ENCODE peak calls at places on chromosomes 7 and 10, in seven cellular contexts. One of them, this sample, is unnamed.

GRCh38 chr10:77084431-77085144 is 553.0 kb downstream of the KCNMA1 start:
- DNase-seq in IMR-90: no peak
- DNase-seq in H9: no peak
- DNase-seq in trophoblast cell: no peak
- DNase-seq in mesenchymal stem cell: no peak
- DNase-seq in mesendoderm: no peak
- DNase-seq in neuronal stem cell: no peak
- DNase-seq in this sample: no peak

GRCh38 chr10:22537810-22538209 is 176.6 kb downstream of the PIP4K2A start:
- DNase-seq in mesendoderm: no peak
- DNase-seq in trophoblast cell: no peak
- DNase-seq in neuronal stem cell: no peak
- DNase-seq in IMR-90: no peak
- DNase-seq in H9: no peak
- DNase-seq in mesenchymal stem cell: no peak
- DNase-seq in this sample: no peak

GRCh38 chr10:110783509-110784103 is 88.1 kb upstream of the PDCD4 start:
- DNase-seq in mesenchymal stem cell: no peak
- DNase-seq in H9: no peak
- DNase-seq in mesendoderm: no peak
- DNase-seq in trophoblast cell: no peak
- DNase-seq in IMR-90: peak
- DNase-seq in neuronal stem cell: no peak
- DNase-seq in this sample: no peak

GRCh38 chr7:99699946-99700345 is 20.1 kb upstream of the CYP3A5 start:
- DNase-seq in trophoblast cell: no peak
- DNase-seq in mesenchymal stem cell: no peak
- DNase-seq in H9: no peak
- DNase-seq in IMR-90: no peak
- DNase-seq in neuronal stem cell: no peak
- DNase-seq in mesendoderm: no peak
- DNase-seq in this sample: no peak

GRCh38 chr7:2044883-2045471 is 187.8 kb downstream of the MAD1L1 start:
- DNase-seq in neuronal stem cell: no peak
- DNase-seq in mesendoderm: no peak
- DNase-seq in trophoblast cell: no peak
- DNase-seq in mesenchymal stem cell: no peak
- DNase-seq in H9: no peak
- DNase-seq in IMR-90: no peak
- DNase-seq in this sample: no peak

GRCh38 chr7:80047856-80048459 is 86.7 kb upstream of the GNAI1 start:
- DNase-seq in mesenchymal stem cell: peak
- DNase-seq in neuronal stem cell: no peak
- DNase-seq in mesendoderm: no peak
- DNase-seq in IMR-90: peak
- DNase-seq in H9: no peak
- DNase-seq in trophoblast cell: no peak
- DNase-seq in this sample: no peak

GRCh38 chr10:6498771-6499170 is 81.3 kb downstream of the PRKCQ start:
- DNase-seq in IMR-90: no peak
- DNase-seq in mesendoderm: no peak
- DNase-seq in mesenchymal stem cell: no peak
- DNase-seq in neuronal stem cell: no peak
- DNase-seq in trophoblast cell: no peak
- DNase-seq in H9: no peak
- DNase-seq in this sample: peak

GRCh38 chr10:4512557-4513286 is 313.3 kb upstream of the AKR1E2 start:
- DNase-seq in trophoblast cell: peak
- DNase-seq in mesendoderm: peak
- DNase-seq in mesenchymal stem cell: peak
- DNase-seq in IMR-90: peak
- DNase-seq in neuronal stem cell: no peak
- DNase-seq in H9: peak
- DNase-seq in this sample: no peak

GRCh38 chr7:20738517-20739481 is 47.9 kb downstream of the SP8 start:
- DNase-seq in IMR-90: no peak
- DNase-seq in mesendoderm: no peak
- DNase-seq in neuronal stem cell: no peak
- DNase-seq in H9: no peak
- DNase-seq in trophoblast cell: no peak
- DNase-seq in mesenchymal stem cell: no peak
- DNase-seq in this sample: no peak

GRCh38 chr7:155710530-155710929 is 66.1 kb downstream of the RBM33 start:
- DNase-seq in H9: no peak
- DNase-seq in IMR-90: no peak
- DNase-seq in mesendoderm: no peak
- DNase-seq in trophoblast cell: no peak
- DNase-seq in mesenchymal stem cell: no peak
- DNase-seq in neuronal stem cell: no peak
- DNase-seq in this sample: no peak

GRCh38 chr10:18681971-18682403 is 22.8 kb downstream of the ARL5B start:
- DNase-seq in trophoblast cell: no peak
- DNase-seq in neuronal stem cell: no peak
- DNase-seq in mesenchymal stem cell: peak
- DNase-seq in IMR-90: peak
- DNase-seq in mesendoderm: no peak
- DNase-seq in H9: no peak
- DNase-seq in this sample: no peak

GRCh38 chr7:15709978-15710377 is 23.5 kb upstream of the MEOX2 start:
- DNase-seq in trophoblast cell: no peak
- DNase-seq in neuronal stem cell: no peak
- DNase-seq in mesendoderm: no peak
- DNase-seq in H9: no peak
- DNase-seq in mesenchymal stem cell: no peak
- DNase-seq in IMR-90: no peak
- DNase-seq in this sample: no peak

GRCh38 chr7:158705234-158705890 is 758 bp upstream of the NCAPG2 start:
- DNase-seq in IMR-90: no peak
- DNase-seq in H9: no peak
- DNase-seq in mesendoderm: peak
- DNase-seq in neuronal stem cell: no peak
- DNase-seq in trophoblast cell: no peak
- DNase-seq in mesenchymal stem cell: peak
- DNase-seq in this sample: peak
- H3K27ac ChIP-seq in IMR-90: peak
- H3K27ac ChIP-seq in H9: no peak
- H3K27ac ChIP-seq in mesendoderm: no peak
- H3K27ac ChIP-seq in neuronal stem cell: no peak
- H3K27ac ChIP-seq in trophoblast cell: peak
- H3K27ac ChIP-seq in mesenchymal stem cell: no peak
- H3K27ac ChIP-seq in this sample: no peak

DNA sequence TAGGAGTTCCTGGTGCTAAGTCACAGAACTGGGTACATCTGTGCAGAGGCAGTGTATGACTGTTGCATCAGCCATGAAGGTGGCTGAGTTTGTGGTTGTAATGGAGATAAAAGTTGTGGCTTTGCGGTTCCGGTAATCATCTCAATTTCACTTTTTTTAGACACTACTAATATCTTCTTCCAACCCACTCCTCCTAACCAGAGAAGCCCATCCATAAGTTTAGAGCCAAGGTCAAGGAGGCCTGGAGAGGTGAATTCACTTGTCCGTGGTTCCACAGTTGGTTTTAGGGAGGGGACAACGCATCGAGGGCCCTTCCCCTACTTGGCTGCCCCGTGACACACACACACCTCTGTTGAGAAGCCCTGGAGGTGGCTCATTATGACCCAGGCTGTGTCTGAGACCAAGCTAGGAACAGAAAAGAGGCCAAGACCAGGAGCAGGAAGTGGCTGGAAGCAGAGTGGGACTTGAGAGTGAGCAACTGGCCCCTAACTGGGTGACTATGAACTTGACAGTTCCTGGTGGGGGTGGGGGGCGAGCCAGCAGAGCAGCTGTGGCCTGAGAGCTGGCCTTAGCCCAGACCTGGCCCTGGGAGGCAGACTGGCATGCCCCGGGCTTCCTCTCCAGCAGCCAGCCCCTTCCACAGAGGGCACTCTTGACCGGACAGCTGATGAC is 66.8 kb upstream of the COL13A1 start:
- DNase-seq in trophoblast cell: no peak
- DNase-seq in H9: no peak
- DNase-seq in mesendoderm: no peak
- DNase-seq in mesenchymal stem cell: no peak
- DNase-seq in IMR-90: no peak
- DNase-seq in neuronal stem cell: no peak
- DNase-seq in this sample: no peak
- H3K18ac ChIP-seq in trophoblast cell: no peak
- H3K18ac ChIP-seq in H9: no peak
- H3K18ac ChIP-seq in mesendoderm: no peak
- H3K18ac ChIP-seq in mesenchymal stem cell: peak
- H3K18ac ChIP-seq in IMR-90: peak
- H3K18ac ChIP-seq in neuronal stem cell: peak
- H3K18ac ChIP-seq in this sample: no peak

GRCh38 chr7:130358471-130358870 is 13.9 kb downstream of the CPA5 start:
- DNase-seq in neuronal stem cell: no peak
- DNase-seq in mesendoderm: no peak
- DNase-seq in IMR-90: no peak
- DNase-seq in mesenchymal stem cell: no peak
- DNase-seq in trophoblast cell: no peak
- DNase-seq in H9: no peak
- DNase-seq in this sample: no peak

GRCh38 chr7:130361681-130362080 is 17.1 kb downstream of the CPA5 start:
- DNase-seq in H9: no peak
- DNase-seq in mesenchymal stem cell: no peak
- DNase-seq in trophoblast cell: no peak
- DNase-seq in IMR-90: no peak
- DNase-seq in mesendoderm: no peak
- DNase-seq in neuronal stem cell: no peak
- DNase-seq in this sample: no peak

GRCh38 chr7:130360518-130360917 is 15.9 kb downstream of the CPA5 start:
- DNase-seq in IMR-90: no peak
- DNase-seq in mesendoderm: no peak
- DNase-seq in mesenchymal stem cell: no peak
- DNase-seq in trophoblast cell: no peak
- DNase-seq in H9: no peak
- DNase-seq in neuronal stem cell: no peak
- DNase-seq in this sample: no peak

GRCh38 chr7:130356760-130357611 is 12.4 kb downstream of the CPA5 start:
- DNase-seq in H9: no peak
- DNase-seq in trophoblast cell: peak
- DNase-seq in neuronal stem cell: no peak
- DNase-seq in IMR-90: peak
- DNase-seq in mesendoderm: peak
- DNase-seq in mesenchymal stem cell: peak
- DNase-seq in this sample: no peak

GRCh38 chr7:130359276-130359857 is 14.8 kb downstream of the CPA5 start:
- DNase-seq in neuronal stem cell: no peak
- DNase-seq in trophoblast cell: peak
- DNase-seq in mesendoderm: no peak
- DNase-seq in H9: no peak
- DNase-seq in mesenchymal stem cell: no peak
- DNase-seq in IMR-90: no peak
- DNase-seq in this sample: no peak
- H3K27ac ChIP-seq in neuronal stem cell: no peak
- H3K27ac ChIP-seq in trophoblast cell: no peak
- H3K27ac ChIP-seq in mesendoderm: no peak
- H3K27ac ChIP-seq in H9: no peak
- H3K27ac ChIP-seq in mesenchymal stem cell: no peak
- H3K27ac ChIP-seq in IMR-90: no peak
- H3K27ac ChIP-seq in this sample: no peak

GRCh38 chr10:133087679-133088523 is at the start of gene ADGRA1:
- DNase-seq in H9: peak
- DNase-seq in neuronal stem cell: peak
- DNase-seq in mesenchymal stem cell: no peak
- DNase-seq in IMR-90: no peak
- DNase-seq in mesendoderm: peak
- DNase-seq in trophoblast cell: no peak
- DNase-seq in this sample: no peak

GRCh38 chr10:133086247-133086646 is 1.5 kb upstream of the ADGRA1 start:
- DNase-seq in H9: no peak
- DNase-seq in mesendoderm: no peak
- DNase-seq in neuronal stem cell: no peak
- DNase-seq in IMR-90: no peak
- DNase-seq in mesenchymal stem cell: no peak
- DNase-seq in trophoblast cell: no peak
- DNase-seq in this sample: no peak

GRCh38 chr10:133085251-133086125 is 2.2 kb upstream of the ADGRA1 start:
- DNase-seq in neuronal stem cell: no peak
- DNase-seq in trophoblast cell: no peak
- DNase-seq in mesendoderm: no peak
- DNase-seq in H9: no peak
- DNase-seq in mesenchymal stem cell: no peak
- DNase-seq in IMR-90: no peak
- DNase-seq in this sample: no peak

GRCh38 chr10:133088524-133089460 is 1.1 kb downstream of the ADGRA1 start:
- DNase-seq in mesenchymal stem cell: no peak
- DNase-seq in neuronal stem cell: no peak
- DNase-seq in trophoblast cell: no peak
- DNase-seq in mesendoderm: no peak
- DNase-seq in H9: no peak
- DNase-seq in IMR-90: no peak
- DNase-seq in this sample: no peak

GRCh38 chr10:133087045-133087678 is 562 bp upstream of the ADGRA1 start:
- DNase-seq in trophoblast cell: no peak
- DNase-seq in mesendoderm: no peak
- DNase-seq in H9: no peak
- DNase-seq in neuronal stem cell: no peak
- DNase-seq in IMR-90: no peak
- DNase-seq in mesenchymal stem cell: no peak
- DNase-seq in this sample: no peak
- H3K18ac ChIP-seq in trophoblast cell: no peak
- H3K18ac ChIP-seq in mesendoderm: no peak
- H3K18ac ChIP-seq in H9: no peak
- H3K18ac ChIP-seq in neuronal stem cell: peak
- H3K18ac ChIP-seq in IMR-90: no peak
- H3K18ac ChIP-seq in mesenchymal stem cell: no peak
- H3K18ac ChIP-seq in this sample: no peak

DNA sequence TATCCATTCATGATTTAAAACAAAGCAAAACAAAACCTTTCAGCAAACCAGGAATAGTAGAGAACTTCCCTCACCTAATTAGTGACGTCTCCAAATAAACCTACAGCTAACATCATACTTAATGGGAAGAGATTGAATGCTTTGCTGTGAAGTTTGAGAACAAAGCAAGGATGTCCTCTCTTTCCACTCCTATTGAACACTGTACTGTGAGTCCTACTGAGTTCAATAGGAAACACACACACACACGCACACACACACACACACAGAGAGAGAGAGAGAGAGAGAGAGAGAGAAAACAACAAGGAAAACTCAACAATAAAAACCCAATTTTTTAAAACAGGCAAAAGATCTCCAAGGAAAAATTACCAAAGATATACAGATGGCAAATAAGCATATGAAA is 32.3 kb downstream of the PODXL start:
- DNase-seq in mesendoderm: no peak
- DNase-seq in neuronal stem cell: no peak
- DNase-seq in H9: no peak
- DNase-seq in trophoblast cell: no peak
- DNase-seq in IMR-90: no peak
- DNase-seq in mesenchymal stem cell: no peak
- DNase-seq in this sample: no peak
- H3K27ac ChIP-seq in mesendoderm: no peak
- H3K27ac ChIP-seq in neuronal stem cell: no peak
- H3K27ac ChIP-seq in H9: no peak
- H3K27ac ChIP-seq in trophoblast cell: no peak
- H3K27ac ChIP-seq in IMR-90: no peak
- H3K27ac ChIP-seq in mesenchymal stem cell: no peak
- H3K27ac ChIP-seq in this sample: no peak

This sample was measured in H1.